ENCODE peak calls at places on chromosomes 16 and 17, in eight cellular contexts. D, C, F, B, M, I, Y and A are unnamed samples. For H3K4me1, the result is how much of the 10 kb centered on the place peaks cover.

GRCh38 chr16:12524658-12525057 is 279.0 kb downstream of the CPPED1 start:
- DNase-seq in D (no peak), C (no peak), F (no peak), B (no peak), M (no peak), I (no peak), Y (no peak), A (no peak)

GRCh38 chr17:60161598-60162330 is 12.0 kb downstream of the CA4 start:
- DNase-seq in D (no peak), C (peak), F (no peak), B (no peak), M (peak), I (peak), Y (no peak), A (peak)

GRCh38 chr17:55432358-55433028 is 10.9 kb upstream of the MMD start:
- DNase-seq in D (no peak), C (no peak), F (no peak), B (peak), M (no peak), I (no peak), Y (no peak), A (no peak)

GRCh38 chr17:7947651-7948050 is 15.6 kb downstream of the CNTROB start:
- DNase-seq in D (no peak), C (no peak), F (no peak), B (peak), M (no peak), I (no peak), Y (no peak), A (no peak)

GRCh38 chr17:32621612-32622312 is 135.0 kb downstream of the CDK5R1 start:
- DNase-seq in D (no peak), C (peak), F (no peak), B (no peak), M (no peak), I (peak), Y (no peak), A (no peak)

GRCh38 chr17:45228121-45228941 is 6.6 kb downstream of the FMNL1 start:
- DNase-seq in D (no peak), C (no peak), F (no peak), B (no peak), M (no peak), I (no peak), Y (no peak), A (peak)

GRCh38 chr16:24255446-24256352 is at the start of gene CACNG3:
- DNase-seq in D (peak), C (peak), F (peak), B (peak), M (peak), I (peak), Y (no peak), A (peak)

GRCh38 chr16:88870608-88871348 is 4.3 kb upstream of the PABPN1L start:
- DNase-seq in D (no peak), C (no peak), F (no peak), B (no peak), M (no peak), I (no peak), Y (no peak), A (no peak)

GRCh38 chr17:4998666-4999428 is 1.1 kb downstream of the KIF1C start:
- DNase-seq in D (no peak), C (peak), F (no peak), B (no peak), M (peak), I (peak), Y (no peak), A (peak)

GRCh38 chr16:48384305-48384981 is 770 bp downstream of the SIAH1 start:
- DNase-seq in D (peak), C (peak), F (peak), B (peak), M (peak), I (peak), Y (no peak), A (peak)

GRCh38 chr17:66507103-66507923 is 204.9 kb downstream of the PRKCA start:
- DNase-seq in D (no peak), C (no peak), F (no peak), B (peak), M (no peak), I (no peak), Y (peak), A (no peak)
- H3K4me1 ChIP-seq in D (under half), C (under half), F (under half), B (under half), M (under half), I (under half), Y (under half), A (under half)

DNA sequence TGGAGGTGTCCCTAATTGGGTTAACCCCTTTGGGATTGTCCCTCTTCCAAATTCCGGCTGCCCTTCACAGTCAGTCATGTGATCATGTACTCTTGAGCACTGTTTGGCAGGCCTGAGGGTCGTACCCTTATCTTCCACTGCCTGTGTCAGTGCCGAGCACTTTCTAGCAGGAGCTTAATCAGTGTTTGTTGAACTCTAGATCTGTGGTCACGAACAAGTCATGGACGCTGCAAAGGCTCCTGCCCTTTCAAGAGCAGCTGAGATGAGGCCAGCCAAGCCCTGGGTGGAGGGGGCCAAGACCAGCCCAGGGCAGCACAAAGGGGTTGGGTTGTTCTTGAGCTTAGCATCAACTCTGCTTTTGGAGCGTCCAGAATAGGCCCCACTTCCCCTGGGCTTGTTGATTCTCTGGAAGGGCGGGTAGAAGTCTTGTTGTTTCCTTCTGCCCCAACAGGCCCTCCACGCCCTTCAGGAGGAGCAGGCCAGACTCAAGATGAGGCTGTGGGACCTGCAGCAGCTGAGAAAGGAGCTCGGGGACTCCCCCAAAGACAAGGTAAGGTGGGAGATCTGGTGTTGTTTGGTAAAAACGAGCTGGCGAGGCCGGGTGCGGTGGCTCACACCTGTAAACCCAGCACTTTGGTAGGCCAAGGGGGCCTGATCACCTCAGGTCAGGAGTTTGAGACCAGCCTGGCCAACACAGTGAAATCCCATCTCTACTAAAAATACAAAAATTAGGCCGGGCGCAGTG is 5.3 kb downstream of the IFI35 start:
- DNase-seq in D (no peak), C (no peak), F (no peak), B (no peak), M (no peak), I (no peak), Y (no peak), A (no peak)
- H3K4me1 ChIP-seq in D (under half), C (under half), F (under half), B (under half), M (under half), I (under half), Y (under half), A (under half)

GRCh38 chr17:49107211-49107557 is 25.4 kb upstream of the B4GALNT2 start:
- DNase-seq in D (no peak), C (no peak), F (no peak), B (no peak), M (no peak), I (no peak), Y (no peak), A (no peak)
- H3K4me1 ChIP-seq in D (under half), C (under half), F (under half), B (under half), M (under half), I (under half), Y (under half), A (under half)

GRCh38 chr16:22814330-22815105 is 556 bp downstream of the HS3ST2 start:
- DNase-seq in D (no peak), C (peak), F (no peak), B (no peak), M (no peak), I (peak), Y (no peak), A (no peak)

GRCh38 chr16:22813946-22814325 is at the start of gene HS3ST2:
- DNase-seq in D (no peak), C (peak), F (no peak), B (peak), M (peak), I (peak), Y (no peak), A (peak)

GRCh38 chr16:22813223-22813945 is 578 bp upstream of the HS3ST2 start:
- DNase-seq in D (peak), C (peak), F (no peak), B (peak), M (peak), I (peak), Y (no peak), A (peak)

GRCh38 chr16:22815863-22816262 is 1.9 kb downstream of the HS3ST2 start:
- DNase-seq in D (no peak), C (no peak), F (no peak), B (no peak), M (no peak), I (no peak), Y (no peak), A (no peak)

GRCh38 chr16:22816475-22816874 is 2.5 kb downstream of the HS3ST2 start:
- DNase-seq in D (no peak), C (no peak), F (no peak), B (no peak), M (no peak), I (no peak), Y (no peak), A (no peak)
- H3K4me1 ChIP-seq in D (under half), C (under half), F (under half), B (under half), M (under half), I (under half), Y (under half), A (under half)

GRCh38 chr17:17935321-17936271 is 36.6 kb downstream of the TOM1L2 start:
- DNase-seq in D (no peak), C (no peak), F (no peak), B (peak), M (no peak), I (no peak), Y (no peak), A (peak)

GRCh38 chr17:17931159-17931558 is 41.0 kb downstream of the TOM1L2 start:
- DNase-seq in D (no peak), C (no peak), F (no peak), B (no peak), M (no peak), I (no peak), Y (no peak), A (no peak)

GRCh38 chr17:17933775-17934174 is 38.4 kb downstream of the TOM1L2 start:
- DNase-seq in D (no peak), C (no peak), F (no peak), B (no peak), M (no peak), I (no peak), Y (no peak), A (no peak)

GRCh38 chr17:17934796-17935195 is 37.4 kb downstream of the TOM1L2 start:
- DNase-seq in D (no peak), C (no peak), F (no peak), B (no peak), M (no peak), I (no peak), Y (no peak), A (no peak)

GRCh38 chr17:17934214-17934613 is 38.0 kb downstream of the TOM1L2 start:
- DNase-seq in D (no peak), C (no peak), F (no peak), B (no peak), M (no peak), I (no peak), Y (no peak), A (no peak)
- H3K4me1 ChIP-seq in D (under half), C (under half), F (under half), B (under half), M (under half), I (under half), Y (under half), A (under half)

DNA sequence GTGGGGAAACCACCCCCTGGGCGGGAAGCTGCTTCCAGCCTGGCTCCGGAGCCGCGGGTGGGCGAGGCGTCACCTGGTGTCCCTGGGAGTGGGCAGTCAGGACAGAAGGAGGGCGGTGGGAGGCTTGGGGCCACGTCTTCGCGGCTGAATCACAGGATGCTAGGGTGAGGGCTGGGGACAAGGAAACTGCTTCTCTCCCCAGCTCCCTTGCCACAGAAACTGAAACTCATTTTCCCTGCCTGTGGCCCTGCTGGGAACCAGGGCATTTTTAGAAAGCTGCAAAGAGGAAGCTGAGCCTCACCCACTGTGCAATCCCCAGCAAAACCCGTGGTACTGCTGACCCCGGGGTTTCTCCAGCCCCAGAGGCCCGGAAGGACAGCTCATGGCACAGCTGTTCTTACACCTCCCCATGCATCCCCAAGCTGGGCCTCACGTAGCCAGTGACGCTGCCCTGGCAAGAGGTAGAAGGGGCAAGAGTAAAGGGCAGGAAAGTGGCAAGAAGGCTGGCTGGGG is 8.2 kb downstream of the RHBDF2 start:
- DNase-seq in D (peak), C (no peak), F (peak), B (peak), M (peak), I (no peak), Y (no peak), A (peak)
- H3K4me1 ChIP-seq in D (under half), C (under half), F (under half), B (under half), M (half or more), I (under half), Y (under half), A (under half)

GRCh38 chr16:29815032-29815721 is 775 bp upstream of the PAGR1 start:
- DNase-seq in D (peak), C (peak), F (no peak), B (peak), M (peak), I (peak), Y (no peak), A (peak)

GRCh38 chr16:29815793-29816693 is at the start of gene PAGR1:
- DNase-seq in D (peak), C (peak), F (peak), B (peak), M (peak), I (peak), Y (peak), A (peak)

GRCh38 chr16:29813644-29814562 is 1.9 kb downstream of the PRRT2 start:
- DNase-seq in D (no peak), C (no peak), F (no peak), B (no peak), M (no peak), I (peak), Y (no peak), A (no peak)

GRCh38 chr16:29812754-29813643 is 1.0 kb downstream of the PRRT2 start:
- DNase-seq in D (no peak), C (no peak), F (no peak), B (no peak), M (no peak), I (peak), Y (no peak), A (no peak)

DNA sequence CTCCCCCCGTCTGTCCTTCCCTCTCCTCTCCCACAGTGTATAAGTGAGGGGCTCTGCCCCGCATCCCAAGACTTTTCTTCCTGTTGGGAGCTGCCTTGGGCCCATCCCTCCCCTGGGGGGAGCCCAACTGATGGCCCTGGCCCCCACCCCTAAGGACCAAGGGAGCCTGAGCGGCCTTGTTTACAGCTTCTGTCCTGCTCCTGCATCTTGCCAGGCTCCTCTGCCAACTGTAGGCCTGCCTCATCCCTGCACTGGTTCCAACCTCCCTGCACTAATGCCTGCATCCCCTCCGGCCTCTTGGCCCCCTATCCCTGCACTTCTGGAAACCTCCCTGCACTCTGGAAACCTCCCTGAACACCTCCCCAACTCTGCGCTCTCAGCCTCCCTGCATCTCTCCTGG is 1.4 kb upstream of the PAGR1 start:
- DNase-seq in D (no peak), C (peak), F (no peak), B (no peak), M (no peak), I (peak), Y (no peak), A (no peak)
- H3K4me1 ChIP-seq in D (half or more), C (half or more), F (half or more), B (under half), M (half or more), I (under half), Y (under half), A (under half)

DNA sequence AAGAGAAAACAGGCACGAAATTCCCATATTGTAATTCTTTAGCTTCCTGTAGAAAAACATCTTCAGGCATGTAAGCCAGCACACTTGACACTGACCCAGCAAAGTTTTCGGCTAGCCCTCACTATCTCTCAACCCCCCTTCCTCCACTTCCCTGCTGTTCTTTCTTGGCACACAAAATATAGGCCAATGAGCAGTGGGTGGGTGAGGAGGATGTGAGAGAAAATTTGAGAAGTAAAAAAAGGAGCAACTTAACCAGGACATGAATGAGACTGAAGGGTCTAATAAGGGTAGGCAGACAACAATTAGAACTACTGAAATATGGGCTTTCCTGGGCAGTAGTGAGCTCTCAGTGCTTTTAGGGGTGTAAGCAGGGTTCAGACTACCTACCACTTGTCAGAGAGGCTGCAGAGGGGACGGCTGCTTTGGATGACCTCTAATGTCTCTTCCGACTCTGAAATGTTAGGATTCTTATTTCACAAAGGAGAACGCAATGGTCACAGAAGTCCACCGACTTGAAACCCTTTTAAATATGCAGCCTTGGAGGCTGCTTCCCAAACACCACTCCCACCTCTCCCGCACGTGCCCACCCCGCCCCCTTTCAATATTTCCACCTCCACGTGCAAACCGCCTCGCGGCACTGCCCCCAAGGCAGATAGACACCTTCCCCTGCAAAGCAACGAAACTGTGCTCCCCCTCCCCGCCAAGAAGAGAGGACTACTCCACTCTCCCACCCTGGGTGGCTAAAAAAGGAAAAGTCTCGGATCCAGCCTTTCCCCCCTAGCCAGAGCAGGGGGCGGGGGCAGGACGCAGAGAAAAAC is 884 bp downstream of the MBTD1 start:
- DNase-seq in D (peak), C (no peak), F (no peak), B (peak), M (no peak), I (no peak), Y (no peak), A (peak)
- H3K4me1 ChIP-seq in D (half or more), C (under half), F (half or more), B (under half), M (under half), I (under half), Y (under half), A (under half)

GRCh38 chr17:42185497-42185860 is 227 bp upstream of the HCRT start:
- DNase-seq in D (no peak), C (no peak), F (no peak), B (no peak), M (no peak), I (peak), Y (no peak), A (no peak)
- H3K4me1 ChIP-seq in D (under half), C (under half), F (under half), B (under half), M (under half), I (under half), Y (under half), A (under half)

GRCh38 chr17:29138184-29138955 is 41.8 kb downstream of the MYO18A start:
- DNase-seq in D (peak), C (no peak), F (peak), B (no peak), M (no peak), I (no peak), Y (no peak), A (no peak)

GRCh38 chr17:29136998-29137730 is 43.0 kb downstream of the MYO18A start:
- DNase-seq in D (no peak), C (no peak), F (no peak), B (no peak), M (no peak), I (no peak), Y (no peak), A (no peak)

GRCh38 chr17:29131814-29132682 is 48.1 kb downstream of the MYO18A start:
- DNase-seq in D (no peak), C (no peak), F (no peak), B (peak), M (no peak), I (no peak), Y (no peak), A (peak)

GRCh38 chr17:29133146-29133713 is 47.0 kb downstream of the MYO18A start:
- DNase-seq in D (no peak), C (peak), F (no peak), B (peak), M (no peak), I (no peak), Y (no peak), A (no peak)

GRCh38 chr17:29135464-29135863 is 44.7 kb downstream of the MYO18A start:
- DNase-seq in D (no peak), C (no peak), F (no peak), B (no peak), M (no peak), I (no peak), Y (no peak), A (no peak)
- H3K4me1 ChIP-seq in D (under half), C (under half), F (under half), B (half or more), M (under half), I (under half), Y (half or more), A (under half)